ENCODE peak calls at places on chromosomes 5 and 9, in four cellular contexts. V is neural crest cell; A is activated CD8-positive, alpha-beta memory T cell treated with anti-CD3 and anti-CD28 coated beads for 24 hours; C is T-helper 2 cell. U is an unnamed sample.

GRCh38 chr9:76810377-76810957 is 46.2 kb downstream of the PCA3 start:
- DNase-seq in A (no peak), C (no peak), V (peak), U (no peak)

GRCh38 chr5:137921931-137922330 is 32.7 kb downstream of the PKD2L2 start:
- DNase-seq in C (no peak), A (no peak), V (no peak), U (no peak)

GRCh38 chr9:34591091-34591910 is 1.8 kb upstream of the CNTFR start:
- DNase-seq in C (peak), V (peak), A (peak), U (no peak)

GRCh38 chr9:130680836-130681768 is 12.5 kb upstream of the EXOSC2 start:
- DNase-seq in A (peak), C (peak), V (peak), U (no peak)

GRCh38 chr9:129241725-129242124 is 63.7 kb upstream of the IER5L start:
- DNase-seq in A (no peak), C (no peak), V (no peak), U (no peak)

GRCh38 chr5:9947231-9947693 is 302.4 kb downstream of the ATPSCKMT start:
- DNase-seq in V (no peak), C (no peak), A (no peak), U (no peak)

GRCh38 chr9:69919461-69920061 is 98.9 kb downstream of the CFAP95 start:
- DNase-seq in V (no peak), A (no peak), C (no peak), U (no peak)

GRCh38 chr5:14039063-14039462 is 94.6 kb upstream of the DNAH5 start:
- DNase-seq in A (no peak), C (no peak), V (no peak), U (no peak)

GRCh38 chr9:113857875-113858274 is 18.2 kb upstream of the ZNF618 start:
- DNase-seq in A (no peak), V (no peak), C (no peak), U (no peak)

GRCh38 chr9:136831720-136832104 is 10.6 kb upstream of the AJM1 start:
- DNase-seq in V (no peak), A (no peak), C (no peak), U (no peak)

GRCh38 chr5:159061186-159061796 is 38.4 kb downstream of the EBF1 start:
- DNase-seq in C (no peak), A (no peak), V (peak), U (no peak)

GRCh38 chr5:15103130-15103529 is 231.6 kb upstream of the ANKH start:
- DNase-seq in A (no peak), C (no peak), V (no peak), U (no peak)

GRCh38 chr5:16700081-16700480 is 83.3 kb upstream of the RETREG1 start:
- DNase-seq in A (no peak), C (no peak), V (no peak), U (no peak)

GRCh38 chr9:138025417-138025816 is 147.8 kb downstream of the CACNA1B start:
- DNase-seq in A (peak), C (no peak), V (no peak), U (peak)

GRCh38 chr5:478982-479535 is 36.1 kb downstream of the EXOC3 start:
- DNase-seq in C (no peak), A (no peak), V (no peak), U (no peak)

GRCh38 chr9:27925815-27926214 is 352.5 kb upstream of the C9orf72 start:
- DNase-seq in C (no peak), V (no peak), A (no peak), U (no peak)

GRCh38 chr5:7396169-7397004 is 449 bp downstream of the ADCY2 start:
- DNase-seq in A (no peak), C (no peak), V (no peak), U (no peak)

GRCh38 chr9:95025213-95026170 is 292.0 kb downstream of the FANCC start:
- DNase-seq in A (no peak), C (no peak), V (no peak), U (no peak)

GRCh38 chr9:7103382-7104170 is 345.8 kb downstream of the KDM4C start:
- DNase-seq in C (no peak), V (no peak), A (no peak), U (no peak)

GRCh38 chr9:6759114-6759977 is 1.6 kb downstream of the KDM4C start:
- DNase-seq in A (peak), C (no peak), V (no peak), U (no peak)

GRCh38 chr9:110635589-110635988 is 33.0 kb upstream of the MUSK start:
- DNase-seq in V (no peak), C (no peak), A (no peak), U (no peak)

GRCh38 chr5:34476941-34477565 is 179.1 kb upstream of the RAI14 start:
- DNase-seq in A (no peak), C (no peak), V (no peak), U (no peak)

GRCh38 chr9:74765572-74765971 is 122.1 kb downstream of the TRPM6 start:
- DNase-seq in A (no peak), C (no peak), V (no peak), U (no peak)

GRCh38 chr5:149004559-149004958 is 58.3 kb downstream of the SH3TC2 start:
- DNase-seq in A (no peak), C (no peak), V (no peak), U (peak)

GRCh38 chr5:16957305-16958165 is 21.4 kb upstream of the MYO10 start:
- DNase-seq in V (no peak), A (no peak), C (no peak), U (no peak)

GRCh38 chr5:38404667-38405276 is 146.4 kb downstream of the EGFLAM start:
- DNase-seq in V (no peak), A (no peak), C (no peak), U (no peak)

GRCh38 chr9:129237195-129237611 is 59.1 kb upstream of the IER5L start:
- DNase-seq in V (no peak), A (peak), C (no peak), U (no peak)

GRCh38 chr9:36985769-36986547 is 48.1 kb downstream of the PAX5 start:
- DNase-seq in C (no peak), A (no peak), V (peak), U (no peak)

GRCh38 chr9:95406114-95406513 is 88.6 kb upstream of the FANCC start:
- DNase-seq in C (no peak), A (no peak), V (no peak), U (no peak)

GRCh38 chr5:52661903-52662302 is 125.8 kb upstream of the ITGA1 start:
- DNase-seq in A (no peak), C (no peak), V (no peak), U (no peak)

GRCh38 chr9:89661391-89661949 is 56.7 kb downstream of the GADD45G start:
- DNase-seq in A (no peak), V (no peak), C (no peak), U (no peak)

GRCh38 chr9:88532320-88532719 is 2.7 kb upstream of the NXNL2 start:
- DNase-seq in A (no peak), V (peak), C (no peak), U (no peak)

GRCh38 chr9:131587331-131587730 is 42.0 kb downstream of the PRRT1B start:
- DNase-seq in C (no peak), A (no peak), V (no peak), U (no peak)